ENCODE peak calls at places on chromosome 2, in four cellular contexts. X is H1, A is IMR-90, N is H9. B is an unnamed sample.

GRCh38 chr2:23388756-23389514 is 4.0 kb downstream of the KLHL29 start:
- DNase-seq in X (no peak), A (no peak), N (no peak), B (no peak)

GRCh38 chr2:11624893-11625292 is 45.1 kb downstream of the NTSR2 start:
- DNase-seq in X (no peak), A (no peak), N (no peak), B (no peak)

GRCh38 chr2:71462641-71463341 is 9.4 kb downstream of the DYSF start:
- DNase-seq in X (peak; percentile 44), A (no peak), N (peak; percentile 41), B (no peak)

GRCh38 chr2:196479350-196479749 is 160.2 kb upstream of the CCDC150 start:
- DNase-seq in X (no peak), A (peak; percentile 69), N (no peak), B (no peak)

GRCh38 chr2:169528271-169528701 is 18.8 kb downstream of the KLHL41 start:
- DNase-seq in X (peak; percentile 89), A (peak; percentile 51), N (peak; percentile 63), B (peak; percentile 73)

GRCh38 chr2:70103531-70104061 is 16.3 kb downstream of the PCBP1 start:
- DNase-seq in X (no peak), A (no peak), N (no peak), B (no peak)

GRCh38 chr2:96771792-96772618 is 11.3 kb downstream of the CNNM4 start:
- DNase-seq in X (no peak), A (no peak), N (no peak), B (peak; percentile 62)

GRCh38 chr2:43032248-43032893 is 194.0 kb downstream of the ZFP36L2 start:
- DNase-seq in X (no peak), A (no peak), N (no peak), B (no peak)

GRCh38 chr2:28997847-28998735 is 17.0 kb downstream of the TOGARAM2 start:
- DNase-seq in X (no peak), A (no peak), N (no peak), B (no peak)

GRCh38 chr2:85549095-85549494 is 10.1 kb downstream of the MAT2A start:
- DNase-seq in X (no peak), A (no peak), N (no peak), B (no peak)

GRCh38 chr2:23614701-23615100 is 229.7 kb downstream of the KLHL29 start:
- DNase-seq in X (no peak), A (no peak), N (no peak), B (no peak)

GRCh38 chr2:100260712-100261620 is 61.3 kb downstream of the LONRF2 start:
- DNase-seq in X (peak; percentile 79), A (peak; percentile 85), N (peak; percentile 79), B (peak; percentile 86)

GRCh38 chr2:158502984-158503383 is 46.2 kb downstream of the PKP4 start:
- DNase-seq in X (no peak), A (peak; percentile 83), N (no peak), B (peak; percentile 73)

GRCh38 chr2:16113568-16114549 is 173.5 kb downstream of the MYCN start:
- DNase-seq in X (no peak), A (no peak), N (no peak), B (no peak)

GRCh38 chr2:240426797-240427721 is 8.4 kb upstream of the GPC1 start:
- DNase-seq in X (no peak), A (peak; percentile 85), N (peak; percentile 27), B (no peak)

GRCh38 chr2:48209214-48209885 is 303.1 kb upstream of the FBXO11 start:
- DNase-seq in X (no peak), A (peak; percentile 52), N (no peak), B (peak; percentile 16)

GRCh38 chr2:72744049-72744448 is 81.8 kb downstream of the EXOC6B start:
- DNase-seq in X (no peak), A (peak; percentile 67), N (no peak), B (no peak)

GRCh38 chr2:67311536-67311935 is 85.6 kb upstream of the ETAA1 start:
- DNase-seq in X (no peak), A (peak; percentile 89), N (no peak), B (no peak)

GRCh38 chr2:175203621-175204496 is 22.3 kb upstream of the ATP5MC3 start:
- DNase-seq in X (peak; percentile 67), A (peak; percentile 47), N (peak; percentile 75), B (peak; percentile 89)

GRCh38 chr2:32832821-32833220 is 113.9 kb upstream of the LTBP1 start:
- DNase-seq in X (no peak), A (peak; percentile 80), N (no peak), B (peak; percentile 20)

GRCh38 chr2:26298638-26299393 is 47.1 kb upstream of the SELENOI start:
- DNase-seq in X (peak; percentile 71), A (peak; percentile 48), N (peak; percentile 56), B (peak; percentile 59)

GRCh38 chr2:16425462-16426336 is 239.9 kb downstream of the CYRIA start:
- DNase-seq in X (no peak), A (no peak), N (no peak), B (peak; percentile 96)

GRCh38 chr2:125935559-125935958 is 720.4 kb upstream of the GYPC start:
- DNase-seq in X (no peak), A (no peak), N (no peak), B (no peak)

GRCh38 chr2:107187870-107188269 is 301.9 kb upstream of the ST6GAL2 start:
- DNase-seq in X (no peak), A (no peak), N (no peak), B (no peak)

GRCh38 chr2:239184968-239185903 is 215.6 kb downstream of the HDAC4 start:
- DNase-seq in X (no peak), A (no peak), N (peak; percentile 8), B (no peak)

GRCh38 chr2:230330206-230330605 is 3.2 kb downstream of the SP140L start:
- DNase-seq in X (no peak), A (no peak), N (no peak), B (no peak)

GRCh38 chr2:191038241-191038725 is 24.3 kb upstream of the STAT1 start:
- DNase-seq in X (no peak), A (peak; percentile 80), N (no peak), B (no peak)

GRCh38 chr2:172328103-172328835 is 99.1 kb upstream of the ITGA6 start:
- DNase-seq in X (no peak), A (peak; percentile 19), N (no peak), B (no peak)

GRCh38 chr2:172329404-172330059 is 97.9 kb upstream of the ITGA6 start:
- DNase-seq in X (no peak), A (no peak), N (no peak), B (no peak)

GRCh38 chr2:172324198-172324597 is 103.2 kb upstream of the ITGA6 start:
- DNase-seq in X (no peak), A (no peak), N (no peak), B (no peak)

GRCh38 chr2:172323256-172323655 is 104.1 kb upstream of the ITGA6 start:
- DNase-seq in X (no peak), A (peak; percentile 40), N (no peak), B (peak; percentile 7)

DNA sequence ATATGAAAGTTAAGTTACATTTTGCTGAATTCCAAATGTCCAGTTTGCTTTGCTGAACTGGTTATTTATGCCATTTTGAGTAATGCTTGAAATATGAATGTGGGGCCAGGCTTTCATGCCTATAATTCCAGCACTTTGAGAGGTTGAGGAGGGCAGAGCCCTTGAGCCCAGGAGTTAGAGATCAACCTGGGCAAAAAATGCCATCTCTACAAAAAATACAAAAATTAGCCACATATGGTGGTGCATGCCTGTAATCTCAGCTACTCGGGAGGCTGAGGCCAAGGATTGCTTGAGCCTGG is 101.2 kb upstream of the ITGA6 start:
- DNase-seq in X (no peak), A (no peak), N (no peak), B (no peak)
- H4K8ac ChIP-seq in X (no peak overlapping the region), A (no peak overlapping the region), N (no peak overlapping the region), B (no peak overlapping the region)

DNA sequence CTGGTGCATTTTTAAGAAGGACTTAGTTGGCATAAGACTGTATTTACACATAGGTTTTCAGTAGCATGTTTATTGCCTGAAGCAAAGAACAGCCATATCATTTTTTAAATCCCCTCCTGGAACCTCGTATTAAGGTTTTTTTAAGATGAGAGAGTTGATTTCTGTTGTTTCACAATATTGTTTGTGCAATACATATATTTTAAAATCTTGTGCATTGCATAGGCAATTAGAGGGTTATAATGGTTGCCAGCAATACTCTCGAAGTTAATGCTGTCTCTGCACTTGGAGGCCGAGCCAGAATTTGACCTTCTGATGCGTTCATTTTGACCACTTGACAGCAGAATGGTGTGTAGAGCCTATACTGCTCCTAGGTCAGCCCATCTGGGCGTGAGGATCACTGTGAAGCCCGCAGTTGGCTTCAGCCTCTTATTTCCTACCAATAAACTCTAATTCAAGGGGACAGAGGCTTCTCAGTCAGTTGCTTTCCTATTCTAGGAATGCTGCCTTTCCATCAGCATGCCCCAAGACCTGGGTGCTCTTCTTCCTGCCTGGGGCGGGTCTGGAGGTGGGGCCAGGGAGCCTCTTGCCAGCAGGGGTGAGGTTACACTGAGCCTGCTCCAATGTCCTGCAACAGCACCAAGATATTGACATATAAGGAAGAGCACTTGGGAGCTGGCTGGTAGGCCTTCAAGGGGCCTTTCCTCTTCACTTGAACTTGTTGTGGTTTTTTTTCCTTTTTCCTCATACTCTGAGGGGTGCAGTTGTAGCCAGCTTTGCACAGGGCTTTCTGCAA is 91.4 kb upstream of the BCL2L11 start:
- DNase-seq in X (peak; percentile 43), A (no peak), N (peak; percentile 89), B (peak; percentile 42)
- H2AK5ac ChIP-seq in X (no peak overlapping the region), A (no peak overlapping the region), N (no peak overlapping the region), B (no peak overlapping the region)

DNA sequence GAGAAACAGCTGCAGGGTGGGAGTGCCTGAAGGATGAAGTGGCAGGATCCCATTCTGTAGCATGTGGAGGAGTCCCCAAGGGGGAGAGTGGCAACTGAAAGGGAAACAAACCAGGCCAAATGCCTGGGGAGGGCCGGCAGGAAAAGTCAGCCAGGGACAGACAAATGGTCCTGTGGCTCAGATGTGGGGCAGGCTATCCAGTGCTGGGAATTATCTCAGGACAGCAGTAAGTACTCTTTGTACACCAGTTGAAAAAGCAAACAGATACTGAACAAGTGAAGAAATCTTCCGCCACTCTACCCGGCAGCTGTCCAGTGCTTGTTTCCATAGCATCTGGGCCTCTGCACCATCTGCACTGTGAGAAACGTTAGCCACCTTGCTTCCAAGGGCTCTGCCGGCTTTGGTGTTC is 408.9 kb downstream of the LRATD1 start:
- DNase-seq in X (no peak), A (peak; percentile 60), N (no peak), B (no peak)
- H3K56ac ChIP-seq in X (no peak overlapping the region), A (no peak overlapping the region), N (no peak overlapping the region), B (no peak overlapping the region)

GRCh38 chr2:46173030-46173429 is 124.2 kb upstream of the EPAS1 start:
- DNase-seq in X (no peak), A (no peak), N (no peak), B (no peak)

GRCh38 chr2:46173636-46174253 is 123.5 kb upstream of the EPAS1 start:
- DNase-seq in X (no peak), A (no peak), N (no peak), B (no peak)

GRCh38 chr2:46175409-46175808 is 121.8 kb upstream of the EPAS1 start:
- DNase-seq in X (no peak), A (peak; percentile 68), N (no peak), B (no peak)

GRCh38 chr2:46171996-46172546 is 125.1 kb upstream of the EPAS1 start:
- DNase-seq in X (no peak), A (no peak), N (no peak), B (no peak)

DNA sequence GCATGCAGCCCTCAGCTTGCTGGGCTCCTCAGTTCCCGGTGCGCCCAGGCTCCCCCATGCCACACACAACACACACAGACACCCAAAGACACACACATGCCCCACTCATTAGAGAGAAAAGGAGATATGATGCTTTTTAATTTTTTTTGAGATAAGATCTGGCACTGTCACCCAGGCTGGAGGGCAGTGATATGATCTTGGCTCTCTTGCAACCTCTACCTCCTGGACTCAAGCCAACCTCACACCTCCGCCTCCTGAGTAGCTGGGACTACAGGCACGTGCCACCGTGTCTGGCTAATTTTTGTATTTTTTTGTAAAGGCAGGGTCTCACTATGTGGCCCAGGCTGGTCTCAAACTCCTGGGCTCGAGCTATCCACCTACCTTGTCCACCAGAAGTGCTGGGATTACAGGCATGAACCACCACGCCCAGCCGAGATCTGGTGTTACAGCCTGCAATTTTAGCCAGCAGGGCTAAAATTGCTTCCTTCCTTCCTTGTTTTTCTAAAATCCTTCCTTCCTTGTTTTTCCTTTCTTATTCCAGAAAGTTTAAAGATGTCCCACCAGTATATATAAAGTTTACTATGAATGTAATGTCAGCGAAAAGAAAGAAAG is 122.5 kb upstream of the EPAS1 start:
- DNase-seq in X (no peak), A (no peak), N (no peak), B (no peak)
- H4K8ac ChIP-seq in X (no peak overlapping the region), A (no peak overlapping the region), N (no peak overlapping the region), B (no peak overlapping the region)

B was measured in mesendoderm.